ENCODE peak calls at places on chromosomes 2 and 18, in four cellular contexts. B, V, I and O are unnamed samples.

GRCh38 chr2:200471324-200471848 is 38.5 kb downstream of the KCTD18 start:
- DNase-seq in B (no peak), I (no peak), V (peak; percentile 51), O (peak; percentile 23)

GRCh38 chr2:72932045-72932444 is 14.7 kb downstream of the EMX1 start:
- DNase-seq in V (no peak), B (peak; percentile 54), I (no peak), O (no peak)

GRCh38 chr2:13545320-13545719 is 828.6 kb downstream of the TRIB2 start:
- DNase-seq in V (no peak), I (no peak), B (no peak), O (no peak)

GRCh38 chr2:73827018-73827417 is 1.7 kb upstream of the STAMBP start:
- DNase-seq in I (no peak), V (no peak), B (peak; percentile 51), O (no peak)

GRCh38 chr2:228479014-228479413 is 297.5 kb upstream of the SPHKAP start:
- DNase-seq in I (no peak), V (no peak), B (no peak), O (no peak)

GRCh38 chr2:230907361-230908093 is 17.5 kb downstream of the GPR55 start:
- DNase-seq in I (no peak), V (no peak), B (no peak), O (no peak)

GRCh38 chr2:234435836-234436481 is 60.9 kb downstream of the ARL4C start:
- DNase-seq in V (no peak), B (no peak), I (no peak), O (peak; percentile 60)

GRCh38 chr2:15728247-15728721 is 136.6 kb downstream of the DDX1 start:
- DNase-seq in V (no peak), B (no peak), I (no peak), O (no peak)

GRCh38 chr2:139122711-139123158 is 342.5 kb upstream of the NXPH2 start:
- DNase-seq in I (peak; percentile 13), B (no peak), V (no peak), O (peak; percentile 76)

GRCh38 chr2:177599072-177599688 is 206.6 kb downstream of the AGPS start:
- DNase-seq in B (no peak), V (no peak), I (no peak), O (no peak)

GRCh38 chr2:219959471-219959870 is 332.0 kb downstream of the SLC4A3 start:
- DNase-seq in V (no peak), B (peak; percentile 72), I (no peak), O (no peak)

GRCh38 chr2:130823886-130824491 is 12.7 kb upstream of the ARHGEF4 start:
- DNase-seq in B (no peak), V (no peak), I (no peak), O (no peak)

GRCh38 chr2:173400760-173401159 is 46.1 kb downstream of the CDCA7 start:
- DNase-seq in V (no peak), B (no peak), I (no peak), O (peak; percentile 79)

GRCh38 chr18:4394700-4395099 is 60.4 kb downstream of the DLGAP1 start:
- DNase-seq in I (no peak), V (no peak), B (no peak), O (no peak)

GRCh38 chr2:164981217-164981990 is 26.1 kb upstream of the SLC38A11 start:
- DNase-seq in B (peak; percentile 58), V (no peak), I (no peak), O (no peak)

GRCh38 chr2:234191819-234192407 is 141.4 kb downstream of the SPP2 start:
- DNase-seq in B (peak; percentile 6), V (no peak), I (no peak), O (peak; percentile 8)

GRCh38 chr2:120738786-120739771 is 3.4 kb downstream of the GLI2 start:
- DNase-seq in V (peak; percentile 67), I (no peak), B (no peak), O (peak; percentile 74)

GRCh38 chr2:207334631-207335371 is 169.1 kb upstream of the KLF7 start:
- DNase-seq in B (peak; percentile 100), V (peak; percentile 71), I (peak; percentile 79), O (peak; percentile 96)

GRCh38 chr2:120851116-120851773 is 115.6 kb downstream of the GLI2 start:
- DNase-seq in V (no peak), I (no peak), B (no peak), O (peak; percentile 54)

GRCh38 chr18:57805117-57805516 is 2.0 kb upstream of the ATP8B1 start:
- DNase-seq in V (no peak), I (no peak), B (no peak), O (no peak)

GRCh38 chr18:57803119-57803969 is at the start of gene ATP8B1:
- DNase-seq in I (peak; percentile 56), B (peak; percentile 73), V (peak; percentile 47), O (peak; percentile 94)

GRCh38 chr18:57801379-57802165 is 1.5 kb downstream of the ATP8B1 start:
- DNase-seq in B (no peak), V (peak; percentile 6), I (no peak), O (no peak)

GRCh38 chr18:57802869-57803118 is 321 bp downstream of the ATP8B1 start:
- DNase-seq in B (no peak), I (no peak), V (no peak), O (no peak)

GRCh38 chr18:57802166-57802868 is 798 bp downstream of the ATP8B1 start:
- DNase-seq in I (no peak), V (peak; percentile 6), B (no peak), O (peak; percentile 56)
- H4K8ac ChIP-seq in I (no peak overlapping the region), V (no peak overlapping the region), B (peak overlapping the region; percentile 70), O (no peak overlapping the region)

DNA sequence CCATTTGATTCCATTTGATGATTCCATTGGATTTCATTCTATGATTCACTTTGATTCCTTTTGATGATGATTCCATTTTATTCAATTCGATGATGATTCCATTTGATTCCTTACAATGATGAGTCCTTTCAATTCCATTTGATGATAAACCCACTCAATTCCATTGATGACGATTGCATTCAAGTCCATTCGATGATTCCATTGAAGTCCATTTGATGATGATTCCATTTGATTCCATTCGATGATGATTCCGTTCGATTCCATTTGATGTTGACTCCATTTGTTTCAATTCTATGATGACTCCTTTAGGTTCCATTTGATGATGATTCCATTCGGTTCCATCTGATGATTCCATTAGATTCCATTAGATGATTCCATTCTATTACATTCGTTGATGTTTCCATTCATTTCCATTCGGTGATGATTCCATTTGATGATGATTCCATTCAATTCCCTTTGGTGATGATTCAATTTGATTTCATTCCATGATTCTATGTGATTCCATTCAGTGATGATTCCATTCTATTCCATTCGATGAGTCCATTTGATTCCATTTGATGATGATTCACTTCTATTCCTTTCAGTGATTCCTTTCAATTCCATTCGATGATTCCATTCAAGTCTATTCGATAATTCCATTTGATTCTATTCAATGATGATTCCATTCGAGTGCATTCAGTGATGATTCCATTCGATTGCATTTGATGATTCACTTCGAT is 1106.0 kb downstream of the RPIA start:
- DNase-seq in I (no peak), V (no peak), B (no peak), O (no peak)
- H3K4me3 ChIP-seq in I (no peak overlapping the region), V (no peak overlapping the region), B (no peak overlapping the region), O (no peak overlapping the region)

DNA sequence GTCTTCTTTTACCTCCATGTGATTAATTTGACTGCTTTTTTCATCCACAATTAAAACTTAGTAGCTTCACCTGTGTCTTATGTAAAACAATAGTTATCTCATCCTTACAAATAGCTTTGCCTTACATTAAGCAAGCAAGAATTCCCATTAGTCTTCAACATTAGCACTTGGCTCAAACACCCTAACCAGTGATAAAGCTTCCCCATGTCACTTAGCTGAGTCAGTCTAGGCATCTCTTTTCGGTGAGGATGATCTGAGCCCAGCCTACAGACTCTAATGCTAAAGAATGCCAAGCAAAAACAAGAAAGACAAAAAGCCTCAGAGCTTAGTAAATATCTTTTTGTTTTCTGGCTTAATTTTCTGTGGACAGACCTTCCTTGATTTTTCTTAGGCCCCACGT is 26.1 kb downstream of the GAD1 start:
- DNase-seq in I (no peak), B (no peak), V (no peak), O (no peak)
- H3K9ac ChIP-seq in I (no peak overlapping the region), B (no peak overlapping the region), V (no peak overlapping the region), O (no peak overlapping the region)

DNA sequence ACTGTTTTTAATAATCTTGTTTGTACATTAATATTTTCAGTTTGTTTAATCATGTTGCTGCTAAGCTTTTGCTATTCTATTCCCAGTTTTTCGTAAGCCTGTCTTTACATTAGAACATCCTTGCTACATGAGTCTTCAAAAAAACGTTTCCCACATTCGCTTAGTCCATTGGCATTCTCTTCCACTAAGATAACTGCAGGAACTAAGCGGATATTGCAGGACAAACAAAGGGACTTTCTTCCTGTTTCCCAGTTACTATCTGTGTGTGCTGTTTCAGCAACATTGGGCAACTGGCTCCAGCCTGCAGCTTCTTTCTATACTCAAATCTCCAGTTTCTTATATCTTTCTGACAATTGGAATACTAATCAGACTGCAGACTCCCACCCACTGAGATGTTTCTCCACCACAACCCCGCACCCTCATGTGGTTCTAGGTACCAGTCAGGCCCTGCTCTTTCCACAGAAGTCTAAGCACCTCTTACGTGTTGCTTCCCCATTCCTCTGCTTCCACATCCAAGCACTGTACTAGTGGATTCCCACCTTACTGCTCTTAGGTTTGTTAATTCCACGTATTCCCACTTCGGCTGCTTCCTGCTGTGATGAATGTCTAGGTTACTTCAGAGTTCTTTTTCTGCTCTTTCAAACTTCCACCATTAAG is 420.3 kb downstream of the LRRTM4 start:
- DNase-seq in I (no peak), B (no peak), V (no peak), O (peak; percentile 51)
- H4K8ac ChIP-seq in I (no peak overlapping the region), B (no peak overlapping the region), V (no peak overlapping the region), O (no peak overlapping the region)